ENCODE peak calls at places on chromosomes 16 and 17, in four cellular contexts. U, P, O and Z are unnamed samples. For H3K9me2, the result is how much of the 10 kb centered on the place peaks cover.

GRCh38 chr17:16872351-16872751 is 99.6 kb downstream of the TNFRSF13B start:
- DNase-seq in U (no peak), P (no peak), O (peak), Z (no peak)

GRCh38 chr17:64024215-64024654 is 3.8 kb upstream of the ICAM2 start:
- DNase-seq in U (no peak), P (no peak), O (no peak), Z (no peak)

GRCh38 chr17:7014995-7015586 is 2.7 kb downstream of the RNASEK start:
- DNase-seq in U (no peak), P (no peak), O (peak), Z (peak)

GRCh38 chr16:9047689-9048301 is 43.6 kb upstream of the HAPSTR1 start:
- DNase-seq in U (peak), P (peak), O (peak), Z (peak)

GRCh38 chr16:75052481-75053211 is 53.8 kb downstream of the ZNRF1 start:
- DNase-seq in U (no peak), P (no peak), O (no peak), Z (no peak)

GRCh38 chr17:6108987-6109386 is 38.8 kb downstream of the WSCD1 start:
- DNase-seq in U (no peak), P (no peak), O (no peak), Z (no peak)

GRCh38 chr16:76345093-76345735 is 68.0 kb downstream of the CNTNAP4 start:
- DNase-seq in U (no peak), P (no peak), O (peak), Z (no peak)

GRCh38 chr16:2858245-2859025 is 465 bp upstream of the PRSS22 start:
- DNase-seq in U (peak), P (peak), O (no peak), Z (no peak)

GRCh38 chr17:21295036-21295952 is 10.8 kb downstream of the MAP2K3 start:
- DNase-seq in U (peak), P (no peak), O (peak), Z (no peak)

GRCh38 chr16:13076878-13077277 is 175.5 kb downstream of the SHISA9 start:
- DNase-seq in U (no peak), P (no peak), O (no peak), Z (no peak)

GRCh38 chr16:8905795-8906591 is 23.8 kb downstream of the LITAFD start:
- DNase-seq in U (no peak), P (no peak), O (no peak), Z (no peak)

GRCh38 chr17:55057184-55057583 is 88.6 kb downstream of the STXBP4 start:
- DNase-seq in U (no peak), P (no peak), O (peak), Z (no peak)

GRCh38 chr16:383326-384020 is 1.7 kb upstream of the PGAP6 start:
- DNase-seq in U (peak), P (peak), O (no peak), Z (no peak)

GRCh38 chr17:42340691-42341127 is 47.5 kb downstream of the STAT3 start:
- DNase-seq in U (no peak), P (no peak), O (peak), Z (peak)

GRCh38 chr17:50954641-50955121 is 88.5 kb upstream of the TOB1 start:
- DNase-seq in U (no peak), P (no peak), O (no peak), Z (no peak)

GRCh38 chr17:19021622-19022083 is 17.1 kb upstream of the FAM83G start:
- DNase-seq in U (no peak), P (no peak), O (peak), Z (no peak)

GRCh38 chr16:56357765-56358322 is 67.5 kb downstream of the AMFR start:
- DNase-seq in U (no peak), P (no peak), O (no peak), Z (no peak)

GRCh38 chr16:77794586-77794985 is 6.2 kb downstream of the VAT1L start:
- DNase-seq in U (no peak), P (no peak), O (peak), Z (no peak)

GRCh38 chr17:44775136-44775837 is 16.5 kb downstream of the ADAM11 start:
- DNase-seq in U (no peak), P (peak), O (peak), Z (peak)

GRCh38 chr16:16143038-16143763 is 80.1 kb downstream of the ABCC6 start:
- DNase-seq in U (no peak), P (no peak), O (peak), Z (no peak)

GRCh38 chr17:63364944-63365343 is 81.2 kb downstream of the CYB561 start:
- DNase-seq in U (no peak), P (no peak), O (no peak), Z (no peak)

GRCh38 chr17:18961634-18962493 is 9.9 kb downstream of the SLC5A10 start:
- DNase-seq in U (no peak), P (no peak), O (peak), Z (no peak)

GRCh38 chr17:35094902-35095301 is 24.8 kb downstream of the RAD51D start:
- DNase-seq in U (peak), P (peak), O (peak), Z (no peak)

GRCh38 chr17:75640556-75641119 is 7.4 kb downstream of the SMIM5 start:
- DNase-seq in U (no peak), P (no peak), O (no peak), Z (no peak)

GRCh38 chr16:5634781-5635180 is 537.2 kb upstream of the EEF2KMT start:
- DNase-seq in U (no peak), P (no peak), O (no peak), Z (no peak)

GRCh38 chr17:75753514-75754377 is 11.2 kb downstream of the GALK1 start:
- DNase-seq in U (no peak), P (no peak), O (peak), Z (peak)

GRCh38 chr17:75854111-75854748 is 905 bp downstream of the WBP2 start:
- DNase-seq in U (peak), P (no peak), O (peak), Z (no peak)

GRCh38 chr17:6153416-6153815 is 83.2 kb downstream of the WSCD1 start:
- DNase-seq in U (no peak), P (no peak), O (no peak), Z (no peak)

GRCh38 chr16:27385398-27385797 is 16.6 kb upstream of the IL21R start:
- DNase-seq in U (no peak), P (no peak), O (no peak), Z (no peak)

GRCh38 chr17:60253048-60253447 is 103.3 kb downstream of the CA4 start:
- DNase-seq in U (no peak), P (no peak), O (peak), Z (no peak)

GRCh38 chr17:45394913-45395568 is 37.6 kb downstream of the ARHGAP27 start:
- DNase-seq in U (peak), P (peak), O (peak), Z (no peak)

GRCh38 chr16:79081292-79082066 is 519.1 kb downstream of the MAF start:
- DNase-seq in U (no peak), P (no peak), O (no peak), Z (no peak)

GRCh38 chr16:50469121-50469743 is 79.0 kb upstream of the NKD1 start:
- DNase-seq in U (no peak), P (no peak), O (no peak), Z (no peak)

GRCh38 chr17:12632785-12633184 is 32.9 kb upstream of the MYOCD start:
- DNase-seq in U (no peak), P (no peak), O (no peak), Z (no peak)

GRCh38 chr16:66881014-66881417 is 701 bp downstream of the PDP2 start:
- DNase-seq in U (no peak), P (no peak), O (peak), Z (no peak)

GRCh38 chr16:57145046-57145963 is 40.5 kb downstream of the PSME3IP1 start:
- DNase-seq in U (no peak), P (no peak), O (no peak), Z (no peak)

GRCh38 chr16:17431904-17432625 is 38.7 kb downstream of the XYLT1 start:
- DNase-seq in U (no peak), P (no peak), O (peak), Z (no peak)

GRCh38 chr16:88469615-88470395 is 16.7 kb downstream of the ZFPM1 start:
- DNase-seq in U (no peak), P (no peak), O (no peak), Z (no peak)
- H3K9me2 ChIP-seq in U (under half), P (under half), O (under half), Z (under half)

GRCh38 chr17:73291260-73291801 is 20.5 kb downstream of the CDC42EP4 start:
- DNase-seq in U (peak), P (peak), O (peak), Z (peak)
- H3K9me2 ChIP-seq in U (under half), P (under half), O (under half), Z (under half)

GRCh38 chr17:76905036-76905435 is 36.8 kb downstream of the MGAT5B start:
- DNase-seq in U (no peak), P (no peak), O (no peak), Z (no peak)

GRCh38 chr17:76907352-76907751 is 39.1 kb downstream of the MGAT5B start:
- DNase-seq in U (no peak), P (no peak), O (no peak), Z (no peak)

GRCh38 chr17:76905836-76906235 is 37.6 kb downstream of the MGAT5B start:
- DNase-seq in U (no peak), P (no peak), O (no peak), Z (no peak)

GRCh38 chr17:76904116-76904515 is 35.9 kb downstream of the MGAT5B start:
- DNase-seq in U (no peak), P (no peak), O (no peak), Z (no peak)

GRCh38 chr17:76906463-76906862 is 38.3 kb downstream of the MGAT5B start:
- DNase-seq in U (no peak), P (no peak), O (no peak), Z (no peak)
- H3K9me2 ChIP-seq in U (under half), P (under half), O (under half), Z (under half)

DNA sequence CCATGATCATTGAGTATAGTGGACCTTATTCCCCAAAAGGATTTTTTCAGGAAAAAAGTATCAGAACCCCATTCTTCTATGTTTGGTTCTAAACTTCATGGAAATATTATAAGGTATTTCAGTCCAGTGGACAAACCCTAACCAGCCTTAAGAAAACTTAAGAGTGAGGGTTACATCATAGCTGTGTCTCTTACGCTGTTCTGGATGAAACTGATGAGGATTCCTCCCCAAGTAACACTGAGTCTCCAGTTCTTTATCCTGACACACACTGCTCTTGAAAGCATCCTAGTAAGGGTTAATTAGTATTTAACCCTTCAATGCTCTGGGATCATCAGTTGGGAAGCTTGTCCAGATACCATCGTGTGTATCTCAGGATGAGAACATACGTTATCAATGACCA is 5.0 kb downstream of the LYRM1 start:
- DNase-seq in U (no peak), P (no peak), O (peak), Z (no peak)
- H3K9me2 ChIP-seq in U (under half), P (under half), O (under half), Z (under half)

GRCh38 chr16:1601031-1601430 is 10.8 kb downstream of the IFT140 start:
- DNase-seq in U (no peak), P (no peak), O (no peak), Z (no peak)

GRCh38 chr16:1597154-1597553 is 14.7 kb downstream of the IFT140 start:
- DNase-seq in U (no peak), P (no peak), O (no peak), Z (no peak)

GRCh38 chr16:1606774-1607173 is 5.1 kb downstream of the IFT140 start:
- DNase-seq in U (no peak), P (no peak), O (no peak), Z (no peak)

GRCh38 chr16:1601489-1601888 is 10.4 kb downstream of the IFT140 start:
- DNase-seq in U (no peak), P (no peak), O (no peak), Z (no peak)

DNA sequence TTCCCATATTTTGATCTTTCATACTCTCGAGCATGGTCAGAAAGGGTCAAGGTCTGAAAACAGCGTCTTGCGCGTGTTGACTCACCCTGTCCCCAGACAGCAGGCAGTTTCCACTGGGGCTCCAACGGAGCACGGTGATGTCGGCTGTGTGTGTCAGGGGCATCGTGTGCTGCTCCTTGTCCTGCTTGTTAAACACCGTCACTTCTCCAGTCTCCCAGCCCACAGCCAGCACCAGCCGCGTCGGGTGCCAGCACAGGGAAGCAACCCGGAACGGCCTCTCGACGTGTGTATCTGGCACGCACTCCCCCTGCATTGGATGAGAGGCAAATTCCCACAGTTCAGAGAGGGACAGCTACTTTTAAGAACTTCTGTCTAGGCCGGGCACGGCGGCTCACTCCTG is 9.6 kb downstream of the IFT140 start:
- DNase-seq in U (no peak), P (no peak), O (no peak), Z (no peak)
- H3K9me2 ChIP-seq in U (under half), P (under half), O (under half), Z (under half)